ENCODE peak calls at places on chromosomes 11 and 22, in seven cellular contexts. L, S, J, V, D, C and F are unnamed samples. For H3K9me3, the result is how much of the 10 kb centered on the place peaks cover.

GRCh38 chr11:6298605-6299004 is 21.7 kb downstream of the CAVIN3 start:
- DNase-seq in S (peak), L (peak), C (peak), J (peak), V (no peak), D (peak), F (peak)

GRCh38 chr22:34812631-34813030 is 253.3 kb upstream of the ISX start:
- DNase-seq in V (no peak), L (peak), S (no peak), J (no peak), D (no peak), C (no peak), F (no peak)

GRCh38 chr22:24951942-24952836 is at the start of gene KIAA1671:
- DNase-seq in C (peak), S (peak), L (peak), V (peak), D (peak), J (peak), F (peak)

GRCh38 chr11:44955019-44955738 is 4.5 kb upstream of the TP53I11 start:
- DNase-seq in J (peak), S (peak), L (peak), V (peak), D (peak), C (peak), F (peak)

GRCh38 chr22:16955081-16955480 is 52.9 kb downstream of the GAB4 start:
- DNase-seq in D (no peak), S (no peak), C (no peak), L (no peak), J (no peak), V (no peak), F (no peak)

GRCh38 chr22:43417555-43417954 is 5.7 kb downstream of the MPPED1 start:
- DNase-seq in S (no peak), D (no peak), V (no peak), L (no peak), C (no peak), J (no peak), F (no peak)

GRCh38 chr22:17970205-17970708 is 54.1 kb downstream of the MICAL3 start:
- DNase-seq in J (no peak), L (peak), V (peak), S (no peak), D (peak), C (no peak), F (no peak)

GRCh38 chr11:69511358-69512015 is 30.0 kb downstream of the LINC01488 start:
- DNase-seq in D (no peak), C (no peak), L (peak), S (no peak), V (no peak), J (no peak), F (no peak)

GRCh38 chr11:110472858-110473257 is 43.1 kb downstream of the FDX1 start:
- DNase-seq in S (no peak), C (no peak), L (peak), J (no peak), V (peak), D (peak), F (no peak)

GRCh38 chr11:130611791-130612251 is 163.4 kb downstream of the ADAMTS15 start:
- DNase-seq in D (no peak), S (no peak), J (no peak), C (peak), L (peak), V (peak), F (no peak)

GRCh38 chr11:11978792-11979486 is 29.5 kb downstream of the DKK3 start:
- DNase-seq in D (peak), S (peak), J (no peak), L (peak), V (peak), C (no peak), F (peak)

GRCh38 chr22:43530864-43531201 is 119.0 kb downstream of the MPPED1 start:
- DNase-seq in S (no peak), V (no peak), C (no peak), J (no peak), L (no peak), D (no peak), F (no peak)

GRCh38 chr11:66652651-66653050 is 14.1 kb downstream of the RBM4 start:
- DNase-seq in S (no peak), D (no peak), C (no peak), L (no peak), J (no peak), V (no peak), F (no peak)

GRCh38 chr11:128716661-128717210 is 22.9 kb downstream of the FLI1 start:
- DNase-seq in J (no peak), L (peak), V (peak), S (peak), C (no peak), D (no peak), F (no peak)

GRCh38 chr11:67266424-67267187 is at the start of gene GRK2:
- DNase-seq in V (peak), L (peak), S (no peak), D (no peak), J (peak), C (peak), F (no peak)

GRCh38 chr11:63592975-63593395 is 21.2 kb downstream of the PLAAT3 start:
- DNase-seq in L (no peak), S (peak), V (peak), C (peak), D (no peak), J (no peak), F (no peak)

GRCh38 chr11:709109-709997 is 3.3 kb downstream of the EPS8L2 start:
- DNase-seq in L (no peak), C (no peak), D (no peak), S (no peak), J (no peak), V (no peak), F (no peak)

GRCh38 chr11:126484266-126484665 is 128.8 kb downstream of the ST3GAL4 start:
- DNase-seq in J (no peak), V (peak), D (no peak), C (no peak), S (no peak), L (peak), F (no peak)

GRCh38 chr11:120304526-120304925 is 20.6 kb upstream of the TLCD5 start:
- DNase-seq in C (peak), S (no peak), J (no peak), D (no peak), L (peak), V (peak), F (no peak)

GRCh38 chr11:96339704-96340554 is 3.1 kb downstream of the MAML2 start:
- DNase-seq in C (no peak), S (no peak), D (no peak), V (peak), L (peak), J (no peak), F (no peak)

GRCh38 chr11:96338910-96339703 is 3.9 kb downstream of the MAML2 start:
- DNase-seq in L (peak), S (peak), D (peak), C (no peak), J (no peak), V (peak), F (peak)

GRCh38 chr11:96342131-96342970 is 644 bp downstream of the MAML2 start:
- DNase-seq in V (no peak), S (no peak), D (no peak), C (no peak), L (peak), J (no peak), F (no peak)

GRCh38 chr11:96341237-96342130 is 1.5 kb downstream of the MAML2 start:
- DNase-seq in J (peak), S (peak), C (no peak), D (peak), V (peak), L (peak), F (peak)

GRCh38 chr11:96340555-96340885 is 2.5 kb downstream of the MAML2 start:
- DNase-seq in L (peak), J (no peak), D (no peak), V (peak), S (no peak), C (no peak), F (no peak)
- H3K4me3 ChIP-seq in L (peak), J (no peak), D (peak), V (peak), S (peak), C (no peak), F (peak)

DNA sequence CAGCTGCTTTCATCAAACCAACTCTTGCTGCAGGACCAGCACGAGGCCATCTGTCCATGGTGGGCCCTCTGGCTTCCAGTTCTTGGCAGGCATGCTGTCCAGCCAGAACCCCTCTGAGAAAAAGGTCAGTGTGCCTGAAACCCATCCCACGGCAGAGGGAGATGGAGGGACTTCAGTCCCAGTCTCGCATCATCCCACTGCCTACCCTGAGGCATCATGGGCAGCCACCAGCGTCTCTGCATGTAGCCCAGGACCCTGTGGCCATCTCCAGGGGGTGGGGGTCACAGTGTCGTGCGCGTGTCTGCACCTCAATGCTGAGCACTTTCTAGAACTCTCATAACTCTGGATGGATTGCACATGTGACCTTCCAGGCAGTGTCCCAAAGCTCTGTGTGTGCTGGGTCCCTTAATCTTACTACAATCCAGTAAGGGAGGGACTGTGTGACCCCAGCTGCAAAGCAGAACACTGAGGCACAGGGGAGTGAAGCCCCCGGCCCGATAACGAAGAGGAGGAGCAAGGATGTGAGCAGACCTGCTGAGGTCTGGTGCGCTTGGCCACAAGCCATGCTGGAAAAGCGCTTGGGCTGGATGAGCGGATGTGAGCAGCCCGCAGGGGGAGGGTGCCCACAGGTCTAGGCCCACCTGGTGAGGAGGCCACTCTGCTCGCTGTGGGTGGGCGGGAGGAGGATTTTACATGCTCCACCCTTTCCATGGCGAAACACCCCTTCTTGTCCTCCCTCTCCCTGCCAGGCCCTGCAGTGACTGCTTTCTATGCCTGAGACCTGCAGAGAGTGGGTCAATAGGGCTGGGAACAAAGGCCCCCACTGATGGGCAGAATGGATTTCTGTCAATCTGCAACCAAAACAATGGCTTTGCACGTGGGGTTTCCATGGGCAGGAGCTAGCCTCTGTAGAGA is 1401.0 kb downstream of the BRD1 start:
- DNase-seq in D (no peak), C (no peak), V (no peak), S (no peak), J (no peak), L (no peak), F (no peak)
- H3K9me3 ChIP-seq in D (under half), C (under half), V (half or more), S (under half), J (under half), L (under half), F (under half)

GRCh38 chr11:124763156-124763947 is 1.3 kb upstream of the ESAM start:
- DNase-seq in D (peak), J (peak), V (peak), L (peak), S (peak), C (no peak), F (peak)
- H3K4me3 ChIP-seq in D (peak), J (peak), V (peak), L (peak), S (peak), C (peak), F (peak)

GRCh38 chr11:97471480-97471879 is 1081.7 kb downstream of the JRKL start:
- DNase-seq in J (no peak), C (no peak), D (no peak), L (no peak), S (no peak), V (no peak), F (no peak)
- H3K9me3 ChIP-seq in J (under half), C (under half), D (under half), L (under half), S (under half), V (under half), F (under half)

GRCh38 chr11:61580292-61580888 is 486 bp downstream of the SYT7 start:
- DNase-seq in V (no peak), C (peak), J (peak), L (no peak), S (no peak), D (no peak), F (no peak)
- H3K4me3 ChIP-seq in V (no peak), C (peak), J (peak), L (peak), S (peak), D (peak), F (peak)

GRCh38 chr11:114610550-114610949 is 15.0 kb upstream of the NXPE4 start:
- DNase-seq in S (no peak), D (no peak), V (no peak), J (no peak), C (no peak), L (no peak), F (no peak)

GRCh38 chr11:114612686-114613085 is 17.1 kb upstream of the NXPE4 start:
- DNase-seq in S (no peak), J (no peak), V (no peak), C (no peak), L (no peak), D (no peak), F (no peak)

GRCh38 chr11:114614127-114614720 is 18.6 kb upstream of the NXPE4 start:
- DNase-seq in C (no peak), V (no peak), S (no peak), L (no peak), J (no peak), D (no peak), F (no peak)

GRCh38 chr11:114609429-114609828 is 13.8 kb upstream of the NXPE4 start:
- DNase-seq in L (no peak), C (no peak), D (no peak), V (no peak), S (no peak), J (no peak), F (no peak)

GRCh38 chr11:114610984-114611944 is 15.7 kb upstream of the NXPE4 start:
- DNase-seq in J (no peak), C (no peak), S (no peak), L (no peak), V (peak), D (no peak), F (no peak)
- H3K9me3 ChIP-seq in J (under half), C (under half), S (under half), L (under half), V (under half), D (under half), F (under half)